ENCODE peak calls at places on chromosome 1, in seven cellular contexts. One of them, this sample, is unnamed.

GRCh38 chr1:51690285-51690961 is 73.5 kb downstream of the OSBPL9 start:
- DNase-seq in cardiac septum: no peak
- DNase-seq in EH: peak
- DNase-seq in type B pancreatic cell: no peak
- DNase-seq in stimulated activated CD4-positive, alpha-beta T cell treated with anti-CD3 and anti-CD28 coated beads, Interleukin-12 subunit alpha, Interleukin-12 subunit beta, amount 100 ng/mL, for 48 hours: no peak
- DNase-seq in NCI-H510A treated with DMSO at 0.1 percent for 48 hours: no peak
- DNase-seq in B cell: no peak
- DNase-seq in this sample: no peak

GRCh38 chr1:161196521-161197451 is 2.1 kb downstream of the ADAMTS4 start:
- DNase-seq in cardiac septum: no peak
- DNase-seq in EH: peak
- DNase-seq in type B pancreatic cell: no peak
- DNase-seq in stimulated activated CD4-positive, alpha-beta T cell treated with anti-CD3 and anti-CD28 coated beads, Interleukin-12 subunit alpha, Interleukin-12 subunit beta, amount 100 ng/mL, for 48 hours: no peak
- DNase-seq in NCI-H510A treated with DMSO at 0.1 percent for 48 hours: no peak
- DNase-seq in B cell: no peak
- DNase-seq in this sample: no peak

GRCh38 chr1:60994369-60994768 is 88.0 kb upstream of the NFIA start:
- DNase-seq in cardiac septum: no peak
- DNase-seq in EH: no peak
- DNase-seq in type B pancreatic cell: no peak
- DNase-seq in stimulated activated CD4-positive, alpha-beta T cell treated with anti-CD3 and anti-CD28 coated beads, Interleukin-12 subunit alpha, Interleukin-12 subunit beta, amount 100 ng/mL, for 48 hours: no peak
- DNase-seq in NCI-H510A treated with DMSO at 0.1 percent for 48 hours: no peak
- DNase-seq in B cell: no peak
- DNase-seq in this sample: no peak

GRCh38 chr1:43982798-43983197 is 3.8 kb downstream of the B4GALT2 start:
- DNase-seq in cardiac septum: no peak
- DNase-seq in EH: no peak
- DNase-seq in type B pancreatic cell: no peak
- DNase-seq in stimulated activated CD4-positive, alpha-beta T cell treated with anti-CD3 and anti-CD28 coated beads, Interleukin-12 subunit alpha, Interleukin-12 subunit beta, amount 100 ng/mL, for 48 hours: no peak
- DNase-seq in NCI-H510A treated with DMSO at 0.1 percent for 48 hours: no peak
- DNase-seq in B cell: no peak
- DNase-seq in this sample: no peak

GRCh38 chr1:16375521-16376359 is 8.7 kb downstream of the SZRD1 start:
- DNase-seq in cardiac septum: no peak
- DNase-seq in EH: peak
- DNase-seq in type B pancreatic cell: no peak
- DNase-seq in stimulated activated CD4-positive, alpha-beta T cell treated with anti-CD3 and anti-CD28 coated beads, Interleukin-12 subunit alpha, Interleukin-12 subunit beta, amount 100 ng/mL, for 48 hours: no peak
- DNase-seq in NCI-H510A treated with DMSO at 0.1 percent for 48 hours: no peak
- DNase-seq in B cell: no peak
- DNase-seq in this sample: no peak

GRCh38 chr1:15089244-15089992 is 64.1 kb upstream of the TMEM51 start:
- DNase-seq in cardiac septum: no peak
- DNase-seq in EH: peak
- DNase-seq in type B pancreatic cell: no peak
- DNase-seq in stimulated activated CD4-positive, alpha-beta T cell treated with anti-CD3 and anti-CD28 coated beads, Interleukin-12 subunit alpha, Interleukin-12 subunit beta, amount 100 ng/mL, for 48 hours: no peak
- DNase-seq in NCI-H510A treated with DMSO at 0.1 percent for 48 hours: peak
- DNase-seq in B cell: no peak
- DNase-seq in this sample: no peak

GRCh38 chr1:228217551-228218344 is 9.9 kb downstream of the OBSCN start:
- DNase-seq in cardiac septum: peak
- DNase-seq in EH: peak
- DNase-seq in type B pancreatic cell: peak
- DNase-seq in stimulated activated CD4-positive, alpha-beta T cell treated with anti-CD3 and anti-CD28 coated beads, Interleukin-12 subunit alpha, Interleukin-12 subunit beta, amount 100 ng/mL, for 48 hours: no peak
- DNase-seq in NCI-H510A treated with DMSO at 0.1 percent for 48 hours: no peak
- DNase-seq in B cell: no peak
- DNase-seq in this sample: no peak

GRCh38 chr1:235888119-235888643 is 21.5 kb upstream of the LYST start:
- DNase-seq in cardiac septum: no peak
- DNase-seq in EH: no peak
- DNase-seq in type B pancreatic cell: no peak
- DNase-seq in stimulated activated CD4-positive, alpha-beta T cell treated with anti-CD3 and anti-CD28 coated beads, Interleukin-12 subunit alpha, Interleukin-12 subunit beta, amount 100 ng/mL, for 48 hours: peak
- DNase-seq in NCI-H510A treated with DMSO at 0.1 percent for 48 hours: no peak
- DNase-seq in B cell: no peak
- DNase-seq in this sample: peak

GRCh38 chr1:3504823-3505155 is 50.3 kb downstream of the ARHGEF16 start:
- DNase-seq in cardiac septum: no peak
- DNase-seq in EH: no peak
- DNase-seq in type B pancreatic cell: no peak
- DNase-seq in stimulated activated CD4-positive, alpha-beta T cell treated with anti-CD3 and anti-CD28 coated beads, Interleukin-12 subunit alpha, Interleukin-12 subunit beta, amount 100 ng/mL, for 48 hours: no peak
- DNase-seq in NCI-H510A treated with DMSO at 0.1 percent for 48 hours: no peak
- DNase-seq in B cell: no peak
- DNase-seq in this sample: no peak

GRCh38 chr1:155322953-155323728 is 2.4 kb downstream of the RUSC1 start:
- DNase-seq in cardiac septum: peak
- DNase-seq in EH: peak
- DNase-seq in type B pancreatic cell: peak
- DNase-seq in stimulated activated CD4-positive, alpha-beta T cell treated with anti-CD3 and anti-CD28 coated beads, Interleukin-12 subunit alpha, Interleukin-12 subunit beta, amount 100 ng/mL, for 48 hours: peak
- DNase-seq in NCI-H510A treated with DMSO at 0.1 percent for 48 hours: peak
- DNase-seq in B cell: peak
- DNase-seq in this sample: peak

GRCh38 chr1:172662464-172663109 is 3.7 kb downstream of the FASLG start:
- DNase-seq in cardiac septum: no peak
- DNase-seq in EH: peak
- DNase-seq in type B pancreatic cell: no peak
- DNase-seq in stimulated activated CD4-positive, alpha-beta T cell treated with anti-CD3 and anti-CD28 coated beads, Interleukin-12 subunit alpha, Interleukin-12 subunit beta, amount 100 ng/mL, for 48 hours: peak
- DNase-seq in NCI-H510A treated with DMSO at 0.1 percent for 48 hours: no peak
- DNase-seq in B cell: peak
- DNase-seq in this sample: peak

GRCh38 chr1:187870567-187870966 is 1041.8 kb downstream of the PLA2G4A start:
- DNase-seq in cardiac septum: no peak
- DNase-seq in EH: no peak
- DNase-seq in type B pancreatic cell: no peak
- DNase-seq in stimulated activated CD4-positive, alpha-beta T cell treated with anti-CD3 and anti-CD28 coated beads, Interleukin-12 subunit alpha, Interleukin-12 subunit beta, amount 100 ng/mL, for 48 hours: no peak
- DNase-seq in NCI-H510A treated with DMSO at 0.1 percent for 48 hours: no peak
- DNase-seq in B cell: no peak
- DNase-seq in this sample: no peak

GRCh38 chr1:40185951-40186864 is 25.0 kb downstream of the RLF start:
- DNase-seq in cardiac septum: no peak
- DNase-seq in EH: peak
- DNase-seq in type B pancreatic cell: no peak
- DNase-seq in stimulated activated CD4-positive, alpha-beta T cell treated with anti-CD3 and anti-CD28 coated beads, Interleukin-12 subunit alpha, Interleukin-12 subunit beta, amount 100 ng/mL, for 48 hours: peak
- DNase-seq in NCI-H510A treated with DMSO at 0.1 percent for 48 hours: no peak
- DNase-seq in B cell: no peak
- DNase-seq in this sample: no peak

GRCh38 chr1:8607906-8608305 is 209.5 kb downstream of the RERE start:
- DNase-seq in cardiac septum: no peak
- DNase-seq in EH: no peak
- DNase-seq in type B pancreatic cell: no peak
- DNase-seq in stimulated activated CD4-positive, alpha-beta T cell treated with anti-CD3 and anti-CD28 coated beads, Interleukin-12 subunit alpha, Interleukin-12 subunit beta, amount 100 ng/mL, for 48 hours: no peak
- DNase-seq in NCI-H510A treated with DMSO at 0.1 percent for 48 hours: no peak
- DNase-seq in B cell: no peak
- DNase-seq in this sample: no peak

GRCh38 chr1:62353853-62354252 is 34.6 kb upstream of the KANK4 start:
- DNase-seq in cardiac septum: peak
- DNase-seq in EH: no peak
- DNase-seq in type B pancreatic cell: no peak
- DNase-seq in stimulated activated CD4-positive, alpha-beta T cell treated with anti-CD3 and anti-CD28 coated beads, Interleukin-12 subunit alpha, Interleukin-12 subunit beta, amount 100 ng/mL, for 48 hours: no peak
- DNase-seq in NCI-H510A treated with DMSO at 0.1 percent for 48 hours: no peak
- DNase-seq in B cell: no peak
- DNase-seq in this sample: no peak

GRCh38 chr1:48616710-48617109 is 144.7 kb upstream of the SPATA6 start:
- DNase-seq in cardiac septum: no peak
- DNase-seq in EH: no peak
- DNase-seq in type B pancreatic cell: no peak
- DNase-seq in stimulated activated CD4-positive, alpha-beta T cell treated with anti-CD3 and anti-CD28 coated beads, Interleukin-12 subunit alpha, Interleukin-12 subunit beta, amount 100 ng/mL, for 48 hours: no peak
- DNase-seq in NCI-H510A treated with DMSO at 0.1 percent for 48 hours: no peak
- DNase-seq in B cell: no peak
- DNase-seq in this sample: no peak

GRCh38 chr1:204713541-204713940 is 28.0 kb upstream of the LRRN2 start:
- DNase-seq in cardiac septum: no peak
- DNase-seq in EH: no peak
- DNase-seq in type B pancreatic cell: no peak
- DNase-seq in stimulated activated CD4-positive, alpha-beta T cell treated with anti-CD3 and anti-CD28 coated beads, Interleukin-12 subunit alpha, Interleukin-12 subunit beta, amount 100 ng/mL, for 48 hours: no peak
- DNase-seq in NCI-H510A treated with DMSO at 0.1 percent for 48 hours: no peak
- DNase-seq in B cell: no peak
- DNase-seq in this sample: no peak

GRCh38 chr1:77671836-77672235 is 10.6 kb downstream of the ZZZ3 start:
- DNase-seq in cardiac septum: no peak
- DNase-seq in EH: peak
- DNase-seq in type B pancreatic cell: no peak
- DNase-seq in stimulated activated CD4-positive, alpha-beta T cell treated with anti-CD3 and anti-CD28 coated beads, Interleukin-12 subunit alpha, Interleukin-12 subunit beta, amount 100 ng/mL, for 48 hours: no peak
- DNase-seq in NCI-H510A treated with DMSO at 0.1 percent for 48 hours: no peak
- DNase-seq in B cell: no peak
- DNase-seq in this sample: no peak

GRCh38 chr1:12309783-12310742 is 80.2 kb downstream of the VPS13D start:
- DNase-seq in cardiac septum: no peak
- DNase-seq in EH: no peak
- DNase-seq in type B pancreatic cell: no peak
- DNase-seq in stimulated activated CD4-positive, alpha-beta T cell treated with anti-CD3 and anti-CD28 coated beads, Interleukin-12 subunit alpha, Interleukin-12 subunit beta, amount 100 ng/mL, for 48 hours: no peak
- DNase-seq in NCI-H510A treated with DMSO at 0.1 percent for 48 hours: no peak
- DNase-seq in B cell: no peak
- DNase-seq in this sample: no peak

GRCh38 chr1:95197616-95198252 is 36.3 kb upstream of the RWDD3 start:
- DNase-seq in cardiac septum: no peak
- DNase-seq in EH: peak
- DNase-seq in type B pancreatic cell: no peak
- DNase-seq in stimulated activated CD4-positive, alpha-beta T cell treated with anti-CD3 and anti-CD28 coated beads, Interleukin-12 subunit alpha, Interleukin-12 subunit beta, amount 100 ng/mL, for 48 hours: no peak
- DNase-seq in NCI-H510A treated with DMSO at 0.1 percent for 48 hours: no peak
- DNase-seq in B cell: no peak
- DNase-seq in this sample: no peak

GRCh38 chr1:88946845-88947244 is 45.6 kb downstream of the KYAT3 start:
- DNase-seq in cardiac septum: no peak
- DNase-seq in EH: peak
- DNase-seq in type B pancreatic cell: no peak
- DNase-seq in stimulated activated CD4-positive, alpha-beta T cell treated with anti-CD3 and anti-CD28 coated beads, Interleukin-12 subunit alpha, Interleukin-12 subunit beta, amount 100 ng/mL, for 48 hours: no peak
- DNase-seq in NCI-H510A treated with DMSO at 0.1 percent for 48 hours: no peak
- DNase-seq in B cell: no peak
- DNase-seq in this sample: no peak

GRCh38 chr1:237470712-237471310 is 419.9 kb downstream of the ZP4 start:
- DNase-seq in cardiac septum: no peak
- DNase-seq in EH: no peak
- DNase-seq in type B pancreatic cell: no peak
- DNase-seq in stimulated activated CD4-positive, alpha-beta T cell treated with anti-CD3 and anti-CD28 coated beads, Interleukin-12 subunit alpha, Interleukin-12 subunit beta, amount 100 ng/mL, for 48 hours: no peak
- DNase-seq in NCI-H510A treated with DMSO at 0.1 percent for 48 hours: peak
- DNase-seq in B cell: no peak
- DNase-seq in this sample: no peak

GRCh38 chr1:235913311-235913710 is 46.6 kb upstream of the LYST start:
- DNase-seq in cardiac septum: no peak
- DNase-seq in EH: peak
- DNase-seq in type B pancreatic cell: no peak
- DNase-seq in stimulated activated CD4-positive, alpha-beta T cell treated with anti-CD3 and anti-CD28 coated beads, Interleukin-12 subunit alpha, Interleukin-12 subunit beta, amount 100 ng/mL, for 48 hours: no peak
- DNase-seq in NCI-H510A treated with DMSO at 0.1 percent for 48 hours: no peak
- DNase-seq in B cell: no peak
- DNase-seq in this sample: no peak

GRCh38 chr1:107228704-107229103 is 87.9 kb downstream of the NTNG1 start:
- DNase-seq in cardiac septum: no peak
- DNase-seq in EH: no peak
- DNase-seq in type B pancreatic cell: no peak
- DNase-seq in stimulated activated CD4-positive, alpha-beta T cell treated with anti-CD3 and anti-CD28 coated beads, Interleukin-12 subunit alpha, Interleukin-12 subunit beta, amount 100 ng/mL, for 48 hours: no peak
- DNase-seq in NCI-H510A treated with DMSO at 0.1 percent for 48 hours: no peak
- DNase-seq in B cell: no peak
- DNase-seq in this sample: no peak

GRCh38 chr1:166166701-166167394 is at the start of gene FAM78B:
- DNase-seq in cardiac septum: peak
- DNase-seq in EH: peak
- DNase-seq in type B pancreatic cell: peak
- DNase-seq in stimulated activated CD4-positive, alpha-beta T cell treated with anti-CD3 and anti-CD28 coated beads, Interleukin-12 subunit alpha, Interleukin-12 subunit beta, amount 100 ng/mL, for 48 hours: peak
- DNase-seq in NCI-H510A treated with DMSO at 0.1 percent for 48 hours: peak
- DNase-seq in B cell: peak
- DNase-seq in this sample: peak

GRCh38 chr1:228404107-228404720 is 2.4 kb downstream of the TRIM11 start:
- DNase-seq in cardiac septum: peak
- DNase-seq in EH: no peak
- DNase-seq in type B pancreatic cell: no peak
- DNase-seq in stimulated activated CD4-positive, alpha-beta T cell treated with anti-CD3 and anti-CD28 coated beads, Interleukin-12 subunit alpha, Interleukin-12 subunit beta, amount 100 ng/mL, for 48 hours: no peak
- DNase-seq in NCI-H510A treated with DMSO at 0.1 percent for 48 hours: no peak
- DNase-seq in B cell: no peak
- DNase-seq in this sample: no peak

GRCh38 chr1:10398278-10398733 is 558 bp upstream of the PGD start:
- DNase-seq in cardiac septum: no peak
- DNase-seq in EH: no peak
- DNase-seq in type B pancreatic cell: no peak
- DNase-seq in stimulated activated CD4-positive, alpha-beta T cell treated with anti-CD3 and anti-CD28 coated beads, Interleukin-12 subunit alpha, Interleukin-12 subunit beta, amount 100 ng/mL, for 48 hours: no peak
- DNase-seq in NCI-H510A treated with DMSO at 0.1 percent for 48 hours: no peak
- DNase-seq in B cell: no peak
- DNase-seq in this sample: no peak

GRCh38 chr1:20785907-20786309 is 1.2 kb downstream of the HP1BP3 start:
- DNase-seq in cardiac septum: no peak
- DNase-seq in EH: no peak
- DNase-seq in type B pancreatic cell: no peak
- DNase-seq in stimulated activated CD4-positive, alpha-beta T cell treated with anti-CD3 and anti-CD28 coated beads, Interleukin-12 subunit alpha, Interleukin-12 subunit beta, amount 100 ng/mL, for 48 hours: no peak
- DNase-seq in NCI-H510A treated with DMSO at 0.1 percent for 48 hours: peak
- DNase-seq in B cell: no peak
- DNase-seq in this sample: no peak

GRCh38 chr1:161082996-161083742 is 6.2 kb downstream of the NECTIN4 start:
- DNase-seq in cardiac septum: peak
- DNase-seq in EH: peak
- DNase-seq in type B pancreatic cell: no peak
- DNase-seq in stimulated activated CD4-positive, alpha-beta T cell treated with anti-CD3 and anti-CD28 coated beads, Interleukin-12 subunit alpha, Interleukin-12 subunit beta, amount 100 ng/mL, for 48 hours: no peak
- DNase-seq in NCI-H510A treated with DMSO at 0.1 percent for 48 hours: no peak
- DNase-seq in B cell: peak
- DNase-seq in this sample: no peak

GRCh38 chr1:198520524-198521254 is 19.8 kb downstream of the ATP6V1G3 start:
- DNase-seq in cardiac septum: no peak
- DNase-seq in EH: no peak
- DNase-seq in type B pancreatic cell: no peak
- DNase-seq in stimulated activated CD4-positive, alpha-beta T cell treated with anti-CD3 and anti-CD28 coated beads, Interleukin-12 subunit alpha, Interleukin-12 subunit beta, amount 100 ng/mL, for 48 hours: no peak
- DNase-seq in NCI-H510A treated with DMSO at 0.1 percent for 48 hours: no peak
- DNase-seq in B cell: no peak
- DNase-seq in this sample: no peak

GRCh38 chr1:180558664-180559063 is at the start of gene OVAAL:
- DNase-seq in cardiac septum: no peak
- DNase-seq in EH: no peak
- DNase-seq in type B pancreatic cell: no peak
- DNase-seq in stimulated activated CD4-positive, alpha-beta T cell treated with anti-CD3 and anti-CD28 coated beads, Interleukin-12 subunit alpha, Interleukin-12 subunit beta, amount 100 ng/mL, for 48 hours: no peak
- DNase-seq in NCI-H510A treated with DMSO at 0.1 percent for 48 hours: no peak
- DNase-seq in B cell: no peak
- DNase-seq in this sample: no peak

GRCh38 chr1:225849905-225850304 is 32.3 kb downstream of the TMEM63A start:
- DNase-seq in cardiac septum: no peak
- DNase-seq in EH: no peak
- DNase-seq in type B pancreatic cell: no peak
- DNase-seq in stimulated activated CD4-positive, alpha-beta T cell treated with anti-CD3 and anti-CD28 coated beads, Interleukin-12 subunit alpha, Interleukin-12 subunit beta, amount 100 ng/mL, for 48 hours: no peak
- DNase-seq in NCI-H510A treated with DMSO at 0.1 percent for 48 hours: no peak
- DNase-seq in B cell: no peak
- DNase-seq in this sample: peak

GRCh38 chr1:100989306-100990077 is 36.1 kb downstream of the DPH5 start:
- DNase-seq in cardiac septum: no peak
- DNase-seq in EH: peak
- DNase-seq in type B pancreatic cell: no peak
- DNase-seq in stimulated activated CD4-positive, alpha-beta T cell treated with anti-CD3 and anti-CD28 coated beads, Interleukin-12 subunit alpha, Interleukin-12 subunit beta, amount 100 ng/mL, for 48 hours: no peak
- DNase-seq in NCI-H510A treated with DMSO at 0.1 percent for 48 hours: no peak
- DNase-seq in B cell: no peak
- DNase-seq in this sample: no peak

GRCh38 chr1:3289502-3289901 is 165.0 kb upstream of the ARHGEF16 start:
- DNase-seq in cardiac septum: no peak
- DNase-seq in EH: no peak
- DNase-seq in type B pancreatic cell: no peak
- DNase-seq in stimulated activated CD4-positive, alpha-beta T cell treated with anti-CD3 and anti-CD28 coated beads, Interleukin-12 subunit alpha, Interleukin-12 subunit beta, amount 100 ng/mL, for 48 hours: no peak
- DNase-seq in NCI-H510A treated with DMSO at 0.1 percent for 48 hours: no peak
- DNase-seq in B cell: no peak
- DNase-seq in this sample: no peak

GRCh38 chr1:6704746-6705145 is 3.1 kb upstream of the DNAJC11 start:
- DNase-seq in cardiac septum: no peak
- DNase-seq in EH: no peak
- DNase-seq in type B pancreatic cell: no peak
- DNase-seq in stimulated activated CD4-positive, alpha-beta T cell treated with anti-CD3 and anti-CD28 coated beads, Interleukin-12 subunit alpha, Interleukin-12 subunit beta, amount 100 ng/mL, for 48 hours: no peak
- DNase-seq in NCI-H510A treated with DMSO at 0.1 percent for 48 hours: no peak
- DNase-seq in B cell: no peak
- DNase-seq in this sample: no peak

GRCh38 chr1:32813941-32814739 is 3.0 kb downstream of the YARS1 start:
- DNase-seq in cardiac septum: no peak
- DNase-seq in EH: peak
- DNase-seq in type B pancreatic cell: no peak
- DNase-seq in stimulated activated CD4-positive, alpha-beta T cell treated with anti-CD3 and anti-CD28 coated beads, Interleukin-12 subunit alpha, Interleukin-12 subunit beta, amount 100 ng/mL, for 48 hours: no peak
- DNase-seq in NCI-H510A treated with DMSO at 0.1 percent for 48 hours: no peak
- DNase-seq in B cell: no peak
- DNase-seq in this sample: no peak

GRCh38 chr1:95534985-95535384 is 301.0 kb downstream of the RWDD3 start:
- DNase-seq in cardiac septum: no peak
- DNase-seq in EH: no peak
- DNase-seq in type B pancreatic cell: no peak
- DNase-seq in stimulated activated CD4-positive, alpha-beta T cell treated with anti-CD3 and anti-CD28 coated beads, Interleukin-12 subunit alpha, Interleukin-12 subunit beta, amount 100 ng/mL, for 48 hours: no peak
- DNase-seq in NCI-H510A treated with DMSO at 0.1 percent for 48 hours: no peak
- DNase-seq in B cell: no peak
- DNase-seq in this sample: no peak

GRCh38 chr1:193740762-193741161 is 554.3 kb upstream of the B3GALT2 start:
- DNase-seq in cardiac septum: no peak
- DNase-seq in EH: no peak
- DNase-seq in type B pancreatic cell: no peak
- DNase-seq in stimulated activated CD4-positive, alpha-beta T cell treated with anti-CD3 and anti-CD28 coated beads, Interleukin-12 subunit alpha, Interleukin-12 subunit beta, amount 100 ng/mL, for 48 hours: no peak
- DNase-seq in NCI-H510A treated with DMSO at 0.1 percent for 48 hours: no peak
- DNase-seq in B cell: no peak
- DNase-seq in this sample: no peak